ENCODE peak calls at places on chromosomes 6 and 20, in ten cellular contexts. F is caudate nucleus, C is HCT116, O is fibroblast of lung, U is GM12878, X is cardiac muscle cell, I is tibial nerve, Z is RWPE1, D is psoas muscle, H is right cardiac atrium. S is an unnamed sample.

GRCh38 chr20:41174782-41175181 is 37.4 kb downstream of the PLCG1 start:
- DNase-seq in F (no peak), C (no peak), O (peak; percentile 30), U (no peak), X (no peak), I (no peak), Z (no peak), D (no peak), H (no peak), S (no peak)

GRCh38 chr20:12262747-12263146 is 345.1 kb downstream of the BTBD3 start:
- DNase-seq in F (no peak), C (no peak), O (no peak), U (no peak), X (no peak), I (no peak), Z (no peak), D (no peak), H (no peak), S (no peak)

GRCh38 chr6:169215201-169215661 is 38.4 kb downstream of the THBS2 start:
- DNase-seq in F (no peak), C (no peak), O (peak; percentile 44), U (no peak), X (no peak), I (no peak), Z (no peak), D (no peak), H (no peak), S (no peak)

GRCh38 chr20:33647603-33648395 is 14.3 kb upstream of the C20orf144 start:
- DNase-seq in F (no peak), C (no peak), O (peak; percentile 89), U (peak; percentile 34), X (no peak), I (no peak), Z (no peak), D (no peak), H (no peak), S (no peak)

GRCh38 chr6:100467144-100468012 is 2.7 kb upstream of the SIM1 start:
- DNase-seq in F (no peak), C (no peak), O (no peak), U (no peak), X (no peak), I (no peak), Z (no peak), D (no peak), H (no peak), S (no peak)

GRCh38 chr6:82363368-82364086 is at the start of gene TPBG:
- DNase-seq in F (no peak), C (peak; percentile 47), O (peak; percentile 87), U (no peak), X (peak; percentile 79), I (peak; percentile 19), Z (peak; percentile 79), D (peak; percentile 59), H (peak; percentile 81), S (no peak)

GRCh38 chr6:167699141-167700036 is 127.3 kb upstream of the AFDN start:
- DNase-seq in F (no peak), C (no peak), O (peak; percentile 29), U (peak; percentile 27), X (no peak), I (peak; percentile 50), Z (peak; percentile 26), D (peak; percentile 72), H (peak; percentile 92), S (no peak)

GRCh38 chr20:36344517-36345132 is 38.5 kb downstream of the DLGAP4 start:
- DNase-seq in F (no peak), C (peak; percentile 13), O (peak; percentile 41), U (no peak), X (peak; percentile 93), I (peak; percentile 21), Z (peak; percentile 89), D (no peak), H (peak; percentile 67), S (no peak)

GRCh38 chr20:63073051-63073737 is 66.4 kb upstream of the BHLHE23 start:
- DNase-seq in F (no peak), C (no peak), O (no peak), U (no peak), X (no peak), I (no peak), Z (no peak), D (no peak), H (peak; percentile 55), S (no peak)

GRCh38 chr6:117515326-117515725 is 32.9 kb downstream of the DCBLD1 start:
- DNase-seq in F (no peak), C (no peak), O (peak; percentile 68), U (no peak), X (no peak), I (no peak), Z (no peak), D (no peak), H (no peak), S (no peak)

GRCh38 chr20:60046011-60046413 is 87.8 kb downstream of the CDH26 start:
- DNase-seq in F (no peak), C (no peak), O (peak; percentile 61), U (no peak), X (no peak), I (no peak), Z (no peak), D (no peak), H (no peak), S (no peak)

GRCh38 chr20:50093240-50093639 is 19.7 kb downstream of the UBE2V1 start:
- DNase-seq in F (no peak), C (no peak), O (no peak), U (no peak), X (no peak), I (no peak), Z (no peak), D (no peak), H (no peak), S (no peak)

GRCh38 chr6:66866801-66867200 is 1159.8 kb upstream of the EYS start:
- DNase-seq in F (no peak), C (no peak), O (no peak), U (no peak), X (no peak), I (no peak), Z (peak; percentile 8), D (no peak), H (no peak), S (no peak)

DNA sequence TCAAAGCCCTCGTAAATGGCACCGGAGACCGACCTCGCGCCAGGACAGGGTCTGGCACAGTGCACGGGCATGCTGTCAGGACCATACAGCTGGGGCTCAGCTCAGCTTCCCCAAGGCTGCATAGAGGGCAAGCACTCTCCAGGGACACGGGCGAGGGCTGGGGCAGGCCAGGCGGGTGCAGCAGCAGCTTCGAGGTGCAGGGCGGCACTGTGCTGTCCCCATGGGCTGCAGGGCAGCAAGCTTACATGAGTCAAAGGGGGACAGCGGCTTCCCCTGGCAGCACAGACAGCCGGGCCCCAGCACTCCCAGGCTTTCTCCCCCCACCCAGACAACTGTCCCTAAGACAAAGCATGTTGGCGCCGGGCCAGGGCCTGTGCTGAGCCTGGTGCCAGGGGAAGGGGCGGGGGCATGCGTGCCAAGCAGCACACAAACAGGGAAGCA is 25.7 kb downstream of the PSMG4 start:
- DNase-seq in F (no peak), C (no peak), O (no peak), U (no peak), X (no peak), I (no peak), Z (no peak), D (no peak), H (peak; percentile 75), S (no peak)
- H3K27ac ChIP-seq in F (peak overlapping the region; percentile 6), C (no peak overlapping the region), O (no peak overlapping the region), U (no peak overlapping the region), X (no peak overlapping the region), I (no peak overlapping the region), Z (peak overlapping the region; percentile 67), D (peak overlapping the region; percentile 38), H (no peak overlapping the region), S (peak overlapping the region; percentile 83)

GRCh38 chr20:6686171-6686570 is 81.3 kb upstream of the BMP2 start:
- DNase-seq in F (no peak), C (no peak), O (no peak), U (no peak), X (no peak), I (no peak), Z (no peak), D (no peak), H (no peak), S (no peak)
- H3K27ac ChIP-seq in F (no peak overlapping the region), C (no peak overlapping the region), O (no peak overlapping the region), U (no peak overlapping the region), X (no peak overlapping the region), I (no peak overlapping the region), Z (no peak overlapping the region), D (no peak overlapping the region), H (no peak overlapping the region), S (no peak overlapping the region)

DNA sequence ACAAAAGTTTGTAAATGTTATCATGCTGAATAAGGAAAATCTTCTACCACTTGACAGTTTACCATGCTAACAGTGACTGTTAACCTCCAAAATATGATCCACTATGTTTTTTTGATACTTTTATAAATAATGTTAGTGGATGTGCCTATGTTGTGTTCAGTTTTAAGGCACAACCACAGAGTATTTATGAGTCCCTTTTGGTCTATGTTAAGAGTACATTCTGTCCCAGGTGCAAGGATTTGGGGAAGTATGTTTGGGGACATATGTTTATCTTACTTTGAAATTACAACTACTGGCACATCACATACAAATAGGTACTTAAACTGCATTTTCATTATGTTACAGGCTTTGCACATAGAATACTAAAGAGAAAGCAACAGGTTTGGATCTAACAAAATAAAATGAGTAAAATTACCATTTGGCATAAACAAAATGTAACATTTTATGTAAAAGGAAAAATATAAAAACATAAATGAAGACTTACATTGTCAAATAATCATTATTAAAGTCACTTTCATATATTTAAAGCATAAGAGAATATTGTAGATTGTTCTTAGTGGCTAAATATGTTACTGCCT is 71.2 kb downstream of the SESN1 start:
- DNase-seq in F (no peak), C (no peak), O (no peak), U (no peak), X (no peak), I (no peak), Z (no peak), D (no peak), H (no peak), S (no peak)
- H3K27ac ChIP-seq in F (no peak overlapping the region), C (no peak overlapping the region), O (no peak overlapping the region), U (no peak overlapping the region), X (no peak overlapping the region), I (peak overlapping the region; percentile 53), Z (no peak overlapping the region), D (peak overlapping the region; percentile 77), H (no peak overlapping the region), S (no peak overlapping the region)

GRCh38 chr20:19785886-19786285 is 27.8 kb downstream of the RIN2 start:
- DNase-seq in F (no peak), C (no peak), O (peak; percentile 87), U (no peak), X (peak; percentile 93), I (no peak), Z (no peak), D (no peak), H (no peak), S (no peak)

GRCh38 chr20:19785173-19785799 is 27.2 kb downstream of the RIN2 start:
- DNase-seq in F (no peak), C (no peak), O (peak; percentile 72), U (no peak), X (no peak), I (no peak), Z (no peak), D (no peak), H (no peak), S (no peak)

GRCh38 chr20:19782669-19783068 is 24.6 kb downstream of the RIN2 start:
- DNase-seq in F (no peak), C (no peak), O (no peak), U (no peak), X (no peak), I (no peak), Z (no peak), D (no peak), H (no peak), S (no peak)

GRCh38 chr20:19784511-19785172 is 26.6 kb downstream of the RIN2 start:
- DNase-seq in F (no peak), C (peak; percentile 77), O (peak; percentile 83), U (peak; percentile 9), X (peak; percentile 93), I (peak; percentile 79), Z (peak; percentile 86), D (peak; percentile 44), H (peak; percentile 64), S (no peak)

GRCh38 chr20:19783966-19784401 is 25.9 kb downstream of the RIN2 start:
- DNase-seq in F (no peak), C (no peak), O (peak; percentile 88), U (no peak), X (no peak), I (no peak), Z (no peak), D (peak; percentile 22), H (peak; percentile 79), S (no peak)
- H3K27ac ChIP-seq in F (no peak overlapping the region), C (no peak overlapping the region), O (peak overlapping the region; percentile 76), U (no peak overlapping the region), X (peak overlapping the region; percentile 93), I (no peak overlapping the region), Z (peak overlapping the region; percentile 92), D (peak overlapping the region; percentile 46), H (peak overlapping the region; percentile 82), S (no peak overlapping the region)